ENCODE peak calls at places on chromosome 18, in nine cellular contexts. S is thoracic aorta, Y is foreskin fibroblast, R is GM23338, L is AG10803, Q is HL-60, K is choroid plexus epithelial cell, E is GM12878, P is Panc1. D is an unnamed sample.

GRCh38 chr18:22346342-22346967 is 71.3 kb downstream of the CTAGE1 start:
- DNase-seq in S (peak; percentile 60), Y (peak; percentile 41), R (no peak), L (peak; percentile 48), Q (no peak), K (peak; percentile 86), E (no peak), P (no peak), D (no peak)

GRCh38 chr18:71673498-71673897 is 870.6 kb downstream of the CBLN2 start:
- DNase-seq in S (no peak), Y (no peak), R (no peak), L (no peak), Q (no peak), K (no peak), E (no peak), P (no peak), D (no peak)

GRCh38 chr18:79411614-79412526 is 16.1 kb downstream of the NFATC1 start:
- DNase-seq in S (no peak), Y (no peak), R (peak; percentile 38), L (no peak), Q (no peak), K (peak; percentile 61), E (no peak), P (no peak), D (no peak)

GRCh38 chr18:53797998-53798397 is 426.5 kb downstream of the MBD2 start:
- DNase-seq in S (no peak), Y (no peak), R (no peak), L (no peak), Q (no peak), K (no peak), E (no peak), P (no peak), D (no peak)

GRCh38 chr18:69257861-69258458 is 142.7 kb upstream of the DOK6 start:
- DNase-seq in S (no peak), Y (peak; percentile 79), R (no peak), L (peak; percentile 96), Q (no peak), K (peak; percentile 82), E (no peak), P (no peak), D (no peak)

GRCh38 chr18:7663305-7664023 is 96.3 kb downstream of the PTPRM start:
- DNase-seq in S (no peak), Y (no peak), R (no peak), L (no peak), Q (no peak), K (no peak), E (no peak), P (no peak), D (no peak)

GRCh38 chr18:63236417-63236816 is 83.2 kb downstream of the BCL2 start:
- DNase-seq in S (no peak), Y (no peak), R (no peak), L (no peak), Q (peak; percentile 72), K (no peak), E (no peak), P (no peak), D (peak; percentile 88)

GRCh38 chr18:75538727-75539126 is 111.2 kb upstream of the SMIM21 start:
- DNase-seq in S (no peak), Y (peak; percentile 42), R (no peak), L (peak; percentile 92), Q (no peak), K (peak; percentile 25), E (no peak), P (no peak), D (no peak)

GRCh38 chr18:5417342-5417741 is 121.8 kb upstream of the ZBTB14 start:
- DNase-seq in S (no peak), Y (no peak), R (no peak), L (peak; percentile 40), Q (peak; percentile 32), K (peak; percentile 68), E (no peak), P (no peak), D (peak; percentile 63)

GRCh38 chr18:51342815-51343214 is 145.3 kb upstream of the MEX3C start:
- DNase-seq in S (no peak), Y (no peak), R (no peak), L (no peak), Q (no peak), K (peak; percentile 90), E (no peak), P (no peak), D (no peak)

GRCh38 chr18:47996091-47996541 is 65.7 kb upstream of the SMAD2 start:
- DNase-seq in S (no peak), Y (peak; percentile 15), R (no peak), L (no peak), Q (no peak), K (no peak), E (no peak), P (no peak), D (no peak)

GRCh38 chr18:58431215-58431614 is 197.7 kb downstream of the ALPK2 start:
- DNase-seq in S (no peak), Y (no peak), R (no peak), L (no peak), Q (no peak), K (no peak), E (no peak), P (no peak), D (no peak)

GRCh38 chr18:63518178-63519012 is 23.8 kb upstream of the SERPINB12 start:
- DNase-seq in S (peak; percentile 21), Y (peak; percentile 55), R (peak; percentile 95), L (peak; percentile 71), Q (peak; percentile 54), K (peak; percentile 84), E (peak; percentile 16), P (peak; percentile 20), D (peak; percentile 59)

GRCh38 chr18:42028232-42028832 is 73.3 kb downstream of the PIK3C3 start:
- DNase-seq in S (no peak), Y (peak; percentile 17), R (peak; percentile 55), L (peak; percentile 58), Q (no peak), K (peak; percentile 69), E (no peak), P (no peak), D (no peak)

GRCh38 chr18:70374154-70374553 is 85.3 kb downstream of the SOCS6 start:
- DNase-seq in S (no peak), Y (no peak), R (no peak), L (peak; percentile 40), Q (no peak), K (no peak), E (no peak), P (no peak), D (no peak)

GRCh38 chr18:74742573-74742972 is 144.9 kb downstream of the ZNF407 start:
- DNase-seq in S (no peak), Y (peak; percentile 8), R (no peak), L (peak; percentile 24), Q (no peak), K (no peak), E (no peak), P (no peak), D (no peak)

GRCh38 chr18:8747440-8747937 is 42.1 kb downstream of the MTCL1 start:
- DNase-seq in S (no peak), Y (peak; percentile 85), R (no peak), L (peak; percentile 97), Q (no peak), K (peak; percentile 87), E (no peak), P (no peak), D (no peak)

GRCh38 chr18:41829648-41830516 is 125.2 kb upstream of the PIK3C3 start:
- DNase-seq in S (no peak), Y (no peak), R (no peak), L (no peak), Q (no peak), K (peak; percentile 44), E (no peak), P (no peak), D (no peak)

GRCh38 chr18:31720867-31721266 is 36.5 kb upstream of the B4GALT6 start:
- DNase-seq in S (no peak), Y (peak; percentile 3), R (no peak), L (no peak), Q (no peak), K (peak; percentile 7), E (no peak), P (no peak), D (no peak)

DNA sequence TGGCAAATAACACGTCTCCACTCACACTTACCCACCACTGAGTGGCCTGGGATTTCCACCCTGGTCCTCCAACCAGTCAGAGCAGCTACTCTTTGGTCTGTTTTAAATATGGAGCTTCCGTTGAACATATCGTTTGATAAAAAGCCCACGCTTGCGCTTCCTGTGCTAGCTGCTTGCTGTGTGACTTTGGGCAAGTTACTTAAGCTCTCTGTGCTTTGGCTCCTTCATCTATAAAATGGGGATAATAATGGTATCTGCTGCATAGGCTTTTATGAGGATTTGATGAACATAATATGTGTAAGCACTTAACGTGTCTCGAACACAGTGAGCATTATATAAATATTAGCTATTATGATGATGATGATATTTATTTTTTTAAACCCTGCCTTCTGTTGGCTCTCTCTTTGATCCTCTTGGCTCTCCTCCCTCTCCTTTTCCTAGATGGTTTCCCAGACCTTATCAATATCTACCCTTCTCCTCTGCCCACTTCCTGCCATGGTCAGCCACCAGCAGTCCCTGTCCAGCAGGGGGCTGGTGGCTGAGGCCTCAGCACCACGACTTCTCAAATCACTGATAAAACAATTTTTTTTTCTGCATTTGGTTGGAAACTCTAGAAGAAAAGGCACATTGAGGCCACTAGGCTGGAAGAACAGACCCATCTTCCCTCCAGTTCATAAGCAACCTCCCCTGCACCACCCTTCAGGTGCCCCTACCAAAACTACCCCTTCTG is 191.9 kb downstream of the LOXHD1 start:
- DNase-seq in S (no peak), Y (no peak), R (no peak), L (no peak), Q (no peak), K (no peak), E (no peak), P (no peak), D (no peak)
- TF ChIP-seq CTCF in S (peak; percentile 13), Y (peak; percentile 21), R (peak; percentile 38), L (peak; percentile 13), Q (no peak), K (peak; percentile 39), E (no peak), P (peak; percentile 29), D (no peak)

GRCh38 chr18:49699303-49699702 is 114.0 kb downstream of the ACAA2 start:
- DNase-seq in S (no peak), Y (no peak), R (no peak), L (no peak), Q (no peak), K (no peak), E (no peak), P (no peak), D (no peak)
- TF ChIP-seq CTCF in S (no peak), Y (no peak), R (no peak), L (no peak), Q (no peak), K (no peak), E (no peak), P (no peak), D (no peak)

GRCh38 chr18:44609210-44609941 is 71.3 kb upstream of the SETBP1 start:
- DNase-seq in S (no peak), Y (no peak), R (no peak), L (no peak), Q (no peak), K (no peak), E (no peak), P (no peak), D (no peak)
- TF ChIP-seq CTCF in S (no peak), Y (no peak), R (no peak), L (no peak), Q (no peak), K (no peak), E (no peak), P (no peak), D (no peak)

DNA sequence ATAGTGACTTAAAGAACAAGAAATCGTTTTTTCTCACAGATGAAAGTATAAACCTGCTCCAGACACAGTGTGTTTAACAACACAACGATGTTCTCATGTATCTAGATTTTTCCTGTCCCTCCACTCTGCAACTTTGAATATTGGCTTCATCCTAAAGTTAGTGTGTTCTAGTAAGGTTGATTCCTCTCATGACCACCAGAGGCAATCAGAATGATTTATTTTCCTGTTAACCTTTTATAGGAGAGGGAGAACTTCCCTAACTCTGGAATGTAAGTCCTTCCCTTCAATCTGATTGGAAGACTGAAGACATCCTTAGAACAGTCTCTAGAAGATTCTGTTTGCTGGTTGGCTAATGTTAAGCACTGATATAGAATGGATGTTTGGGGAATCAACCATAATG is 41.0 kb upstream of the TAF4B start:
- DNase-seq in S (no peak), Y (no peak), R (peak; percentile 73), L (no peak), Q (no peak), K (peak; percentile 11), E (no peak), P (no peak), D (no peak)
- TF ChIP-seq CTCF in S (no peak), Y (peak; percentile 5), R (peak; percentile 54), L (no peak), Q (no peak), K (peak; percentile 34), E (no peak), P (peak; percentile 27), D (peak; percentile 20)